ENCODE peak calls at places on chromosomes 2 and 18, in eight cellular contexts. Z is right cardiac atrium; C is body of pancreas; J is pancreas; W is AG04450; P is heart left ventricle; I is CD8-positive, alpha-beta T cell; M is PC-3. E is an unnamed sample.

GRCh38 chr2:223860809-223861738 is 23.7 kb upstream of the AP1S3 start:
- DNase-seq in Z (no peak), C (peak), J (no peak), W (no peak), P (no peak), I (no peak), M (peak), E (no peak)

GRCh38 chr2:215619989-215620388 is 184.1 kb upstream of the FN1 start:
- DNase-seq in Z (peak), C (peak), J (peak), W (no peak), P (no peak), I (no peak), M (no peak), E (peak)

GRCh38 chr2:44776924-44777480 is 164.5 kb upstream of the SIX3 start:
- DNase-seq in Z (no peak), C (no peak), J (no peak), W (no peak), P (no peak), I (no peak), M (no peak), E (no peak)

GRCh38 chr2:239881561-239882320 is 143.4 kb downstream of the NDUFA10 start:
- DNase-seq in Z (peak), C (no peak), J (no peak), W (no peak), P (peak), I (no peak), M (no peak), E (no peak)

GRCh38 chr2:86012017-86012712 is 93.5 kb downstream of the POLR1A start:
- DNase-seq in Z (no peak), C (no peak), J (no peak), W (no peak), P (no peak), I (no peak), M (no peak), E (no peak)

GRCh38 chr2:127633556-127634065 is 12.3 kb upstream of the GPR17 start:
- DNase-seq in Z (no peak), C (no peak), J (peak), W (no peak), P (peak), I (no peak), M (no peak), E (no peak)

GRCh38 chr2:26459991-26460612 is 17.8 kb downstream of the OTOF start:
- DNase-seq in Z (peak), C (peak), J (no peak), W (no peak), P (no peak), I (no peak), M (no peak), E (no peak)

GRCh38 chr2:102619414-102620319 is at the start of gene SLC9A2:
- DNase-seq in Z (peak), C (no peak), J (peak), W (no peak), P (no peak), I (no peak), M (peak), E (peak)

GRCh38 chr18:77101410-77102245 is 31.0 kb downstream of the MBP start:
- DNase-seq in Z (peak), C (peak), J (no peak), W (peak), P (peak), I (peak), M (peak), E (peak)

GRCh38 chr2:131064589-131065232 is 28.5 kb downstream of the FAM168B start:
- DNase-seq in Z (peak), C (no peak), J (no peak), W (no peak), P (no peak), I (no peak), M (no peak), E (no peak)
- H3K27ac ChIP-seq in Z (no peak), C (no peak), J (no peak), W (no peak), P (no peak), I (no peak), M (no peak), E (peak)

GRCh38 chr2:162018530-162018929 is 55.5 kb downstream of the DPP4 start:
- DNase-seq in Z (no peak), C (no peak), J (no peak), W (no peak), P (no peak), I (no peak), M (no peak), E (no peak)
- H3K27ac ChIP-seq in Z (no peak), C (no peak), J (no peak), W (no peak), P (no peak), I (no peak), M (no peak), E (no peak)

DNA sequence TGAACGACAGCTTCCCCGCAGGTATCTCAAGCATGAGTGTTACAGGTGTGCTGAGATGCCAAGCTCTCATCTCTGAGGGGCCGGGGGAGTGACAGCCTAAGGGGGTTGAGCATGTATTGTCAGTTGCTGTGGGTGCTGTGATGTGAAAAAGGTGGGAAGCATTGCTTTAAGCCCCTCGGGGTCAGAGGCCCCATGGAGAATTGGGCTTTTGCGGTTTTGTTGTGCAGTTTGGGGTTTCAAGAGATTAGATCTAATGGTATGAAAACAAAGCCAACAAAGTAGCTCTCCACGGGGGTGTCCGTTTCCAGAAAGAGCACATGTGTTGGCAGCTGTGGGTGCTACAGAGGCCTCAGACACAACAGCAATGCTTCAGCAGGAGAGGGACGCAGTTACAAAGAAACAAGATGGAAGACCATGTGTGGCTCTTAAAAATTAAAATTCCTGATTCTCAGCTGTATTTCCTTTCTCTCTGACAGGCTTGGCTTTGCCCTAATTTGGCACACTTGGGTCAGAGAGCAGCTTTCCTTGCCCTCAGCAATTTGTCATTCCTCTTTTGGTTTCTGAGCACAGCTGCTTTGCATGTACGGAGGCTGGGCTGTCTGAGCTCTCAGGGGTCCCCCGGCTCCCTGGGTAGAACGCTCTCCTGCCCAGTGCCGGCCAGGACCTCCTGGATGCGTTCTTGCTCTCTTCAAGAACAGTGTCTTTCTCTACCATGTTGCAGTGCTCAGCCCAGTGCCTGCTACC is 70.0 kb downstream of the TMEM247 start:
- DNase-seq in Z (no peak), C (no peak), J (no peak), W (no peak), P (no peak), I (no peak), M (no peak), E (no peak)
- H3K27ac ChIP-seq in Z (peak), C (no peak), J (no peak), W (no peak), P (peak), I (no peak), M (no peak), E (peak)

DNA sequence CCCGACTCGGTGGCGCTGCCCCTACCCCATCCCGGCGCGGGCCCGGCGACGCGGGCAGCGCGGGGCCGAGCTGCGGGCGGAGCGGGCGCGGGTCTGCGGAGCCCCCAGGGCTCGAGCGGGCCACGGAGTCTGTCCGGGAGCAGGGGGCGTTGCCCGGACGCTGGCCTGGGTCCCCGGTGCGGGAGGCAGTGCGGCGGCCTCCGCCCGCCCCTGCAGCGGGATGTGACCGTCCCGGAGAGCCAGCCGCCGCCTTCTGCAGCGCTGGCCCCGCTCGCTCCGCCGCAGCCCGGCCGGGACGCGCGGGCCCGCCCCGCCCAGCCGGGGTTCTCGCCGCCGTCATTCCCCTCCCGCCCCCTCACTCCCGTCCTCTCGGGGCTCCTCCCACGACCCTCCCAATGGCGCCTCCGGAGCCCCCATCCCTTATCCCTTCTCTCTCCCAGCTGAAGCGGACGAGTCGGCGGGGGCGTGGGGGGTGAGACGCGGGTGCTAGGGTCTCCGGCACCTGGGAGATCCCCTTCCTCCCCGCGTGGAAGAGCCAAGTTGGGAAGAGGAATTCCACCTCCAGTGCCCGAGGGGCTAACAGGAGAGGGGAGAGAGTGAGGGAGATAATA is at the start of gene FNDC4:
- DNase-seq in Z (peak), C (peak), J (peak), W (no peak), P (peak), I (no peak), M (peak), E (peak)
- H3K27ac ChIP-seq in Z (peak), C (peak), J (peak), W (peak), P (no peak), I (no peak), M (no peak), E (no peak)

E was measured in left ventricle myocardium inferior.